ENCODE peak calls at places on chromosomes 7 and 10, in five cellular contexts. One of them, this sample, is unnamed.

GRCh38 chr7:28623863-28624262 is 211.5 kb downstream of the CREB5 start:
- DNase-seq in CD8-positive, alpha-beta T cell: no peak
- DNase-seq in small intestine: peak; percentile 8
- DNase-seq in stimulated activated CD8-positive, alpha-beta memory T cell treated with anti-CD3 and anti-CD28 coated beads, Interleukin-15, amount 100 ng/mL, for 24 hours: no peak
- DNase-seq in GM12865: peak; percentile 39
- DNase-seq in this sample: no peak

GRCh38 chr7:130415019-130415418 is 25.8 kb downstream of the CEP41 start:
- DNase-seq in CD8-positive, alpha-beta T cell: no peak
- DNase-seq in small intestine: no peak
- DNase-seq in stimulated activated CD8-positive, alpha-beta memory T cell treated with anti-CD3 and anti-CD28 coated beads, Interleukin-15, amount 100 ng/mL, for 24 hours: no peak
- DNase-seq in GM12865: no peak
- DNase-seq in this sample: no peak

GRCh38 chr7:116455499-116455898 is 44.0 kb upstream of the CAV2 start:
- DNase-seq in CD8-positive, alpha-beta T cell: no peak
- DNase-seq in small intestine: no peak
- DNase-seq in stimulated activated CD8-positive, alpha-beta memory T cell treated with anti-CD3 and anti-CD28 coated beads, Interleukin-15, amount 100 ng/mL, for 24 hours: no peak
- DNase-seq in GM12865: no peak
- DNase-seq in this sample: no peak

GRCh38 chr7:50332241-50333176 is 28.0 kb downstream of the IKZF1 start:
- DNase-seq in CD8-positive, alpha-beta T cell: no peak
- DNase-seq in small intestine: no peak
- DNase-seq in stimulated activated CD8-positive, alpha-beta memory T cell treated with anti-CD3 and anti-CD28 coated beads, Interleukin-15, amount 100 ng/mL, for 24 hours: no peak
- DNase-seq in GM12865: no peak
- DNase-seq in this sample: no peak

GRCh38 chr10:13158401-13158800 is 3.0 kb upstream of the MCM10 start:
- DNase-seq in CD8-positive, alpha-beta T cell: no peak
- DNase-seq in small intestine: peak; percentile 36
- DNase-seq in stimulated activated CD8-positive, alpha-beta memory T cell treated with anti-CD3 and anti-CD28 coated beads, Interleukin-15, amount 100 ng/mL, for 24 hours: no peak
- DNase-seq in GM12865: no peak
- DNase-seq in this sample: peak; percentile 12

GRCh38 chr10:105797234-105797890 is 1156.3 kb downstream of the SORCS3 start:
- DNase-seq in CD8-positive, alpha-beta T cell: no peak
- DNase-seq in small intestine: peak; percentile 63
- DNase-seq in stimulated activated CD8-positive, alpha-beta memory T cell treated with anti-CD3 and anti-CD28 coated beads, Interleukin-15, amount 100 ng/mL, for 24 hours: no peak
- DNase-seq in GM12865: peak; percentile 58
- DNase-seq in this sample: no peak

GRCh38 chr10:129193148-129193547 is 273.9 kb upstream of the MGMT start:
- DNase-seq in CD8-positive, alpha-beta T cell: no peak
- DNase-seq in small intestine: no peak
- DNase-seq in stimulated activated CD8-positive, alpha-beta memory T cell treated with anti-CD3 and anti-CD28 coated beads, Interleukin-15, amount 100 ng/mL, for 24 hours: no peak
- DNase-seq in GM12865: no peak
- DNase-seq in this sample: no peak

GRCh38 chr10:75847477-75847876 is 416.1 kb downstream of the LRMDA start:
- DNase-seq in CD8-positive, alpha-beta T cell: no peak
- DNase-seq in small intestine: no peak
- DNase-seq in stimulated activated CD8-positive, alpha-beta memory T cell treated with anti-CD3 and anti-CD28 coated beads, Interleukin-15, amount 100 ng/mL, for 24 hours: no peak
- DNase-seq in GM12865: no peak
- DNase-seq in this sample: no peak

GRCh38 chr10:50501899-50502556 is 121.7 kb downstream of the SGMS1 start:
- DNase-seq in CD8-positive, alpha-beta T cell: no peak
- DNase-seq in small intestine: no peak
- DNase-seq in stimulated activated CD8-positive, alpha-beta memory T cell treated with anti-CD3 and anti-CD28 coated beads, Interleukin-15, amount 100 ng/mL, for 24 hours: no peak
- DNase-seq in GM12865: peak; percentile 73
- DNase-seq in this sample: no peak

GRCh38 chr10:90742189-90742588 is 115.7 kb downstream of the HTR7 start:
- DNase-seq in CD8-positive, alpha-beta T cell: no peak
- DNase-seq in small intestine: no peak
- DNase-seq in stimulated activated CD8-positive, alpha-beta memory T cell treated with anti-CD3 and anti-CD28 coated beads, Interleukin-15, amount 100 ng/mL, for 24 hours: no peak
- DNase-seq in GM12865: no peak
- DNase-seq in this sample: no peak

GRCh38 chr7:106704000-106704840 is 43.3 kb upstream of the CCDC71L start:
- DNase-seq in CD8-positive, alpha-beta T cell: peak; percentile 1
- DNase-seq in small intestine: peak; percentile 11
- DNase-seq in stimulated activated CD8-positive, alpha-beta memory T cell treated with anti-CD3 and anti-CD28 coated beads, Interleukin-15, amount 100 ng/mL, for 24 hours: no peak
- DNase-seq in GM12865: peak; percentile 30
- DNase-seq in this sample: no peak

GRCh38 chr10:114708717-114709352 is 50.8 kb upstream of the ABLIM1 start:
- DNase-seq in CD8-positive, alpha-beta T cell: no peak
- DNase-seq in small intestine: peak; percentile 33
- DNase-seq in stimulated activated CD8-positive, alpha-beta memory T cell treated with anti-CD3 and anti-CD28 coated beads, Interleukin-15, amount 100 ng/mL, for 24 hours: no peak
- DNase-seq in GM12865: no peak
- DNase-seq in this sample: no peak

GRCh38 chr10:123743441-123744225 is 77.5 kb downstream of the GPR26 start:
- DNase-seq in CD8-positive, alpha-beta T cell: no peak
- DNase-seq in small intestine: no peak
- DNase-seq in stimulated activated CD8-positive, alpha-beta memory T cell treated with anti-CD3 and anti-CD28 coated beads, Interleukin-15, amount 100 ng/mL, for 24 hours: no peak
- DNase-seq in GM12865: no peak
- DNase-seq in this sample: no peak

GRCh38 chr7:123770378-123770777 is 21.6 kb upstream of the WASL start:
- DNase-seq in CD8-positive, alpha-beta T cell: no peak
- DNase-seq in small intestine: no peak
- DNase-seq in stimulated activated CD8-positive, alpha-beta memory T cell treated with anti-CD3 and anti-CD28 coated beads, Interleukin-15, amount 100 ng/mL, for 24 hours: no peak
- DNase-seq in GM12865: peak; percentile 64
- DNase-seq in this sample: no peak

GRCh38 chr10:97887399-97887798 is 37.8 kb downstream of the GOLGA7B start:
- DNase-seq in CD8-positive, alpha-beta T cell: no peak
- DNase-seq in small intestine: no peak
- DNase-seq in stimulated activated CD8-positive, alpha-beta memory T cell treated with anti-CD3 and anti-CD28 coated beads, Interleukin-15, amount 100 ng/mL, for 24 hours: no peak
- DNase-seq in GM12865: no peak
- DNase-seq in this sample: no peak

GRCh38 chr10:11009471-11010308 is 8.0 kb upstream of the CELF2 start:
- DNase-seq in CD8-positive, alpha-beta T cell: no peak
- DNase-seq in small intestine: no peak
- DNase-seq in stimulated activated CD8-positive, alpha-beta memory T cell treated with anti-CD3 and anti-CD28 coated beads, Interleukin-15, amount 100 ng/mL, for 24 hours: no peak
- DNase-seq in GM12865: no peak
- DNase-seq in this sample: peak; percentile 46

This sample was measured in CD4-positive, alpha-beta T cell.